ENCODE peak calls at places on chromosomes 6 and 20, in ten cellular contexts. T is AG20443; C is cerebellar cortex; P is ascending aorta; K is NB4; Z is activated naive CD4-positive, alpha-beta T cell treated with anti-CD3 and anti-CD28 coated beads, Interleukin-2, amount 50 U/mL, for 16 hours; S is activated gamma-delta T cell treated with Interleukin-2 at 50 U/mL for 16 hours; Q is T-helper 22 cell; F is CD4-positive, alpha-beta T cell; X is M059J. D is an unnamed sample.

GRCh38 chr6:45253457-45253856 is 74.7 kb upstream of the RUNX2 start:
- DNase-seq in T (no peak), C (no peak), P (no peak), K (no peak), Z (no peak), S (no peak), Q (no peak), F (no peak), X (no peak), D (no peak)

GRCh38 chr6:45949256-45949655 is 66.4 kb downstream of the CLIC5 start:
- DNase-seq in T (no peak), C (no peak), P (no peak), K (no peak), Z (no peak), S (no peak), Q (no peak), F (no peak), X (peak), D (no peak)

GRCh38 chr6:41257369-41258195 is 28.9 kb downstream of the TREM1 start:
- DNase-seq in T (no peak), C (no peak), P (no peak), K (no peak), Z (no peak), S (no peak), Q (no peak), F (no peak), X (peak), D (no peak)

GRCh38 chr6:34182751-34183531 is 37.1 kb upstream of the GRM4 start:
- DNase-seq in T (no peak), C (no peak), P (peak), K (peak), Z (peak), S (peak), Q (peak), F (peak), X (peak), D (peak)

GRCh38 chr20:57657537-57658446 is 37.6 kb upstream of the ZBP1 start:
- DNase-seq in T (peak), C (no peak), P (peak), K (no peak), Z (peak), S (peak), Q (no peak), F (peak), X (no peak), D (no peak)

GRCh38 chr6:55182016-55182650 is 7.8 kb downstream of the HCRTR2 start:
- DNase-seq in T (no peak), C (no peak), P (no peak), K (peak), Z (no peak), S (no peak), Q (no peak), F (no peak), X (peak), D (no peak)

GRCh38 chr20:2101057-2101934 is at the start of gene STK35:
- DNase-seq in T (peak), C (peak), P (no peak), K (peak), Z (peak), S (peak), Q (no peak), F (no peak), X (no peak), D (peak)

GRCh38 chr6:73108949-73109348 is 116.3 kb downstream of the KHDC1L start:
- DNase-seq in T (no peak), C (no peak), P (no peak), K (no peak), Z (no peak), S (no peak), Q (no peak), F (no peak), X (no peak), D (no peak)

GRCh38 chr6:143236151-143236788 is 175.6 kb downstream of the AIG1 start:
- DNase-seq in T (peak), C (peak), P (no peak), K (no peak), Z (no peak), S (no peak), Q (no peak), F (no peak), X (peak), D (no peak)

GRCh38 chr20:10832146-10832545 is 158.3 kb upstream of the JAG1 start:
- DNase-seq in T (no peak), C (no peak), P (no peak), K (no peak), Z (no peak), S (no peak), Q (no peak), F (no peak), X (no peak), D (no peak)

GRCh38 chr6:88730602-88731001 is 232.8 kb downstream of the RNGTT start:
- DNase-seq in T (peak), C (no peak), P (no peak), K (no peak), Z (no peak), S (no peak), Q (no peak), F (no peak), X (peak), D (no peak)

GRCh38 chr6:125248136-125248535 is 53.6 kb downstream of the HDDC2 start:
- DNase-seq in T (no peak), C (no peak), P (no peak), K (no peak), Z (no peak), S (no peak), Q (no peak), F (no peak), X (no peak), D (no peak)

GRCh38 chr6:105644073-105644489 is 241.2 kb upstream of the PREP start:
- DNase-seq in T (no peak), C (no peak), P (no peak), K (no peak), Z (no peak), S (no peak), Q (no peak), F (no peak), X (no peak), D (peak)

GRCh38 chr6:169702640-169703246 is 817 bp downstream of the C6orf120 start:
- DNase-seq in T (peak), C (no peak), P (peak), K (peak), Z (peak), S (no peak), Q (no peak), F (peak), X (peak), D (no peak)

GRCh38 chr6:82248233-82248735 is 740 bp upstream of the IBTK start:
- DNase-seq in T (peak), C (peak), P (no peak), K (peak), Z (no peak), S (no peak), Q (no peak), F (no peak), X (peak), D (no peak)

GRCh38 chr6:169571123-169571962 is 130.5 kb downstream of the WDR27 start:
- DNase-seq in T (no peak), C (no peak), P (no peak), K (no peak), Z (no peak), S (no peak), Q (no peak), F (no peak), X (peak), D (no peak)

GRCh38 chr6:56532766-56533551 is 109.7 kb downstream of the DST start:
- DNase-seq in T (no peak), C (no peak), P (no peak), K (no peak), Z (no peak), S (no peak), Q (no peak), F (no peak), X (no peak), D (no peak)

GRCh38 chr6:16403831-16404230 is 165.4 kb downstream of the GMPR start:
- DNase-seq in T (peak), C (no peak), P (no peak), K (no peak), Z (no peak), S (no peak), Q (no peak), F (no peak), X (no peak), D (no peak)

GRCh38 chr6:170087946-170088348 is 202.9 kb downstream of the DLL1 start:
- DNase-seq in T (no peak), C (no peak), P (peak), K (peak), Z (peak), S (peak), Q (peak), F (peak), X (no peak), D (peak)

GRCh38 chr6:52560462-52560861 is 16.4 kb downstream of the TRAM2 start:
- DNase-seq in T (no peak), C (no peak), P (no peak), K (no peak), Z (no peak), S (no peak), Q (no peak), F (no peak), X (peak), D (no peak)

GRCh38 chr6:78465042-78465634 is 402.2 kb upstream of the IRAK1BP1 start:
- DNase-seq in T (no peak), C (no peak), P (no peak), K (no peak), Z (no peak), S (no peak), Q (no peak), F (no peak), X (no peak), D (no peak)

GRCh38 chr6:20696676-20697075 is 162.4 kb downstream of the CDKAL1 start:
- DNase-seq in T (peak), C (no peak), P (no peak), K (no peak), Z (no peak), S (no peak), Q (no peak), F (no peak), X (no peak), D (no peak)

GRCh38 chr20:17710379-17711305 is 10.9 kb downstream of the BANF2 start:
- DNase-seq in T (no peak), C (no peak), P (no peak), K (peak), Z (no peak), S (no peak), Q (no peak), F (no peak), X (no peak), D (no peak)

GRCh38 chr6:130513770-130514169 is 148.0 kb downstream of the TMEM200A start:
- DNase-seq in T (peak), C (no peak), P (no peak), K (no peak), Z (no peak), S (peak), Q (peak), F (peak), X (peak), D (no peak)

GRCh38 chr6:28543671-28544131 is 18.0 kb downstream of the GPX5 start:
- DNase-seq in T (peak), C (peak), P (no peak), K (peak), Z (peak), S (no peak), Q (no peak), F (peak), X (no peak), D (no peak)

GRCh38 chr6:25007269-25007699 is 71.5 kb upstream of the RIPOR2 start:
- DNase-seq in T (no peak), C (no peak), P (no peak), K (no peak), Z (peak), S (peak), Q (no peak), F (no peak), X (no peak), D (peak)

GRCh38 chr20:52010541-52010940 is 181.0 kb downstream of the ZFP64 start:
- DNase-seq in T (no peak), C (no peak), P (no peak), K (no peak), Z (no peak), S (no peak), Q (no peak), F (no peak), X (no peak), D (no peak)

GRCh38 chr6:127154509-127154908 is 36.0 kb downstream of the RSPO3 start:
- DNase-seq in T (no peak), C (no peak), P (no peak), K (no peak), Z (no peak), S (no peak), Q (no peak), F (no peak), X (no peak), D (no peak)